ENCODE peak calls at places on chromosome 9, in nine cellular contexts. B, S, J, V, U, T, E, M and A are unnamed samples.

GRCh38 chr9:123310551-123311249 is 42.3 kb upstream of the STRBP start:
- DNase-seq in T (no peak), B (no peak), S (no peak), M (no peak), V (no peak), J (no peak), E (no peak), U (no peak), A (no peak)

GRCh38 chr9:124513374-124513994 is 6.3 kb upstream of the NR5A1 start:
- DNase-seq in B (no peak), J (no peak), E (no peak), U (no peak), V (no peak), M (no peak), T (peak), S (no peak), A (no peak)

GRCh38 chr9:27059907-27060306 is 49.1 kb upstream of the TEK start:
- DNase-seq in M (no peak), E (no peak), B (no peak), J (no peak), V (no peak), U (no peak), T (no peak), S (no peak), A (no peak)

GRCh38 chr9:95206143-95206542 is 111.4 kb downstream of the FANCC start:
- DNase-seq in J (no peak), U (no peak), S (no peak), V (no peak), T (no peak), M (no peak), B (no peak), E (peak), A (no peak)

GRCh38 chr9:119736478-119737454 is 367.5 kb upstream of the BRINP1 start:
- DNase-seq in J (no peak), S (no peak), V (peak), U (no peak), M (peak), E (no peak), T (no peak), B (no peak), A (no peak)

GRCh38 chr9:132591751-132592314 is 9.4 kb downstream of the BARHL1 start:
- DNase-seq in B (no peak), V (no peak), M (no peak), S (no peak), J (no peak), T (no peak), U (no peak), E (no peak), A (no peak)

GRCh38 chr9:89815903-89816573 is 211.2 kb downstream of the GADD45G start:
- DNase-seq in E (no peak), J (peak), U (peak), S (no peak), T (no peak), B (no peak), M (peak), V (no peak), A (peak)

GRCh38 chr9:93209576-93210323 is 25.8 kb downstream of the WNK2 start:
- DNase-seq in E (no peak), M (no peak), J (no peak), S (no peak), V (no peak), B (no peak), T (peak), U (no peak), A (no peak)

GRCh38 chr9:86733929-86734328 is 213.4 kb downstream of the GAS1 start:
- DNase-seq in E (no peak), M (no peak), T (no peak), U (peak), J (no peak), S (no peak), V (no peak), B (no peak), A (no peak)

GRCh38 chr9:135454737-135455136 is 24.8 kb upstream of the PPP1R26 start:
- DNase-seq in T (no peak), S (no peak), M (no peak), V (no peak), E (no peak), J (no peak), U (no peak), B (no peak), A (no peak)

GRCh38 chr9:72577212-72577753 is 55.9 kb downstream of the TMC1 start:
- DNase-seq in V (no peak), U (peak), M (no peak), S (no peak), E (peak), T (no peak), J (no peak), B (no peak), A (no peak)

GRCh38 chr9:85524531-85524930 is 217.2 kb downstream of the AGTPBP1 start:
- DNase-seq in B (no peak), U (no peak), T (no peak), V (no peak), E (no peak), M (no peak), J (no peak), S (no peak), A (no peak)

GRCh38 chr9:124706685-124707084 is 64.4 kb downstream of the NR6A1 start:
- DNase-seq in M (no peak), V (no peak), B (no peak), S (no peak), J (no peak), U (no peak), T (no peak), E (no peak), A (no peak)

GRCh38 chr9:75084081-75084672 is 3.8 kb downstream of the NMRK1 start:
- DNase-seq in E (no peak), S (no peak), B (no peak), J (no peak), T (no peak), M (no peak), V (no peak), U (no peak), A (no peak)

GRCh38 chr9:100590481-100590880 is 12.6 kb downstream of the CAVIN4 start:
- DNase-seq in U (no peak), J (no peak), S (no peak), M (no peak), V (no peak), T (no peak), B (no peak), E (peak), A (no peak)

GRCh38 chr9:126325779-126326178 is 850 bp upstream of the MVB12B start:
- DNase-seq in V (peak), E (no peak), J (no peak), S (no peak), U (no peak), M (no peak), T (no peak), B (no peak), A (no peak)

GRCh38 chr9:127210851-127211730 is 53.5 kb upstream of the GARNL3 start:
- DNase-seq in J (no peak), M (no peak), S (no peak), V (peak), E (no peak), U (peak), T (no peak), B (no peak), A (no peak)

GRCh38 chr9:127344373-127344995 is 52.5 kb upstream of the SLC2A8 start:
- DNase-seq in T (no peak), B (no peak), M (no peak), E (no peak), V (no peak), J (no peak), U (no peak), S (no peak), A (no peak)

GRCh38 chr9:85610074-85610855 is 131.5 kb downstream of the AGTPBP1 start:
- DNase-seq in T (no peak), U (no peak), E (peak), M (peak), J (peak), S (no peak), V (peak), B (no peak), A (peak)

GRCh38 chr9:134057311-134057665 is 10.5 kb downstream of the BRD3 start:
- DNase-seq in U (no peak), T (peak), M (no peak), B (no peak), J (no peak), S (no peak), V (no peak), E (no peak), A (no peak)

GRCh38 chr9:136399176-136400037 is 563 bp downstream of the SNAPC4 start:
- DNase-seq in T (no peak), J (peak), E (peak), B (no peak), U (no peak), V (no peak), M (peak), S (no peak), A (peak)

GRCh38 chr9:132903574-132904495 is 25.1 kb downstream of the SPACA9 start:
- DNase-seq in U (no peak), M (no peak), T (no peak), V (no peak), J (no peak), S (no peak), E (no peak), B (no peak), A (no peak)

GRCh38 chr9:68747043-68747533 is 42.0 kb downstream of the PIP5K1B start:
- DNase-seq in B (no peak), U (no peak), J (no peak), S (no peak), V (no peak), M (no peak), E (peak), T (no peak), A (no peak)

GRCh38 chr9:130315446-130316226 is 50.1 kb downstream of the HMCN2 start:
- DNase-seq in T (no peak), B (no peak), S (no peak), J (no peak), U (no peak), E (no peak), M (no peak), V (no peak), A (no peak)

GRCh38 chr9:134224130-134224826 is 59.9 kb upstream of the RNU6ATAC start:
- DNase-seq in V (no peak), S (no peak), T (peak), E (no peak), M (no peak), U (no peak), J (no peak), B (no peak), A (no peak)

GRCh38 chr9:759983-760715 is 81.3 kb upstream of the DMRT1 start:
- DNase-seq in M (no peak), U (no peak), V (no peak), E (no peak), S (no peak), B (no peak), J (no peak), T (no peak), A (no peak)

GRCh38 chr9:101418518-101419111 is 17.0 kb downstream of the ALDOB start:
- DNase-seq in J (no peak), T (no peak), B (no peak), E (no peak), V (peak), S (no peak), U (no peak), M (no peak), A (no peak)

GRCh38 chr9:134644715-134645606 is 3.4 kb downstream of the COL5A1 start:
- DNase-seq in S (no peak), T (peak), U (peak), E (peak), B (no peak), J (no peak), M (no peak), V (no peak), A (no peak)

GRCh38 chr9:119963258-119963797 is 594.1 kb upstream of the BRINP1 start:
- DNase-seq in V (no peak), S (no peak), M (no peak), J (no peak), T (no peak), E (peak), B (no peak), U (no peak), A (no peak)

GRCh38 chr9:75907329-75907728 is 16.9 kb downstream of the PCSK5 start:
- DNase-seq in V (no peak), B (no peak), T (no peak), U (no peak), J (no peak), M (no peak), S (no peak), E (no peak), A (no peak)

GRCh38 chr9:23492126-23493002 is 333.7 kb downstream of the ELAVL2 start:
- DNase-seq in S (no peak), B (no peak), U (no peak), T (no peak), J (no peak), E (peak), M (peak), V (peak), A (no peak)

GRCh38 chr9:7147136-7148090 is 389.6 kb downstream of the KDM4C start:
- DNase-seq in T (no peak), U (no peak), V (no peak), J (no peak), B (no peak), M (no peak), E (no peak), S (no peak), A (no peak)

GRCh38 chr9:71683598-71684235 is 84.6 kb downstream of the CEMIP2 start:
- DNase-seq in M (no peak), T (no peak), J (no peak), E (peak), U (peak), S (no peak), V (peak), B (no peak), A (no peak)

GRCh38 chr9:129493002-129493713 is 127.7 kb downstream of the C9orf50 start:
- DNase-seq in E (no peak), S (no peak), B (no peak), M (no peak), U (no peak), J (no peak), T (no peak), V (no peak), A (no peak)

GRCh38 chr9:122256206-122256605 is 8.4 kb downstream of the RBM18 start:
- DNase-seq in M (no peak), J (no peak), B (no peak), S (no peak), U (no peak), E (no peak), V (no peak), T (no peak), A (no peak)

GRCh38 chr9:126952180-126952960 is 37.8 kb downstream of the RALGPS1 start:
- DNase-seq in S (no peak), M (no peak), T (no peak), E (no peak), B (no peak), V (no peak), U (peak), J (no peak), A (no peak)

GRCh38 chr9:14403112-14403511 is 89.2 kb upstream of the NFIB start:
- DNase-seq in J (no peak), U (no peak), V (no peak), S (no peak), M (no peak), T (no peak), B (no peak), E (no peak), A (no peak)

GRCh38 chr9:122337561-122337939 is 33.3 kb upstream of the PTGS1 start:
- DNase-seq in V (no peak), B (no peak), U (no peak), S (no peak), T (no peak), M (no peak), J (no peak), E (no peak), A (no peak)

GRCh38 chr9:5838884-5839571 is 6.1 kb upstream of the ERMP1 start:
- DNase-seq in V (no peak), M (no peak), U (no peak), J (no peak), S (no peak), B (no peak), E (peak), T (no peak), A (no peak)

GRCh38 chr9:77793909-77794308 is 145.8 kb upstream of the GNA14 start:
- DNase-seq in J (no peak), M (no peak), U (no peak), V (no peak), B (no peak), T (no peak), S (no peak), E (peak), A (no peak)